ENCODE peak calls at places on chromosome 21, in four cellular contexts. T is left ventricle myocardium inferior, N is spleen, O is pancreas. A is an unnamed sample.

GRCh38 chr21:15849925-15850324 is 120.1 kb downstream of the USP25 start:
- DNase-seq in T (no peak), N (no peak), O (no peak), A (no peak)

GRCh38 chr21:16309250-16309971 is 579.6 kb downstream of the USP25 start:
- DNase-seq in O (no peak), T (no peak), N (no peak), A (no peak)

GRCh38 chr21:43266534-43266933 is 97.7 kb downstream of the CRYAA start:
- DNase-seq in T (no peak), O (no peak), N (no peak), A (no peak)

GRCh38 chr21:29271927-29272333 is 26.8 kb upstream of the BACH1 start:
- DNase-seq in N (no peak), T (no peak), O (no peak), A (no peak)

GRCh38 chr21:42593007-42593814 is 60.2 kb upstream of the PDE9A start:
- DNase-seq in T (peak), N (peak), O (peak), A (peak)

GRCh38 chr21:29477347-29477746 is 178.6 kb downstream of the BACH1 start:
- DNase-seq in T (no peak), O (no peak), N (no peak), A (no peak)

GRCh38 chr21:26138615-26139257 is 31.8 kb downstream of the APP start:
- DNase-seq in T (no peak), N (no peak), O (no peak), A (no peak)

GRCh38 chr21:43574741-43575465 is 84.4 kb downstream of the HSF2BP start:
- DNase-seq in N (peak), O (no peak), T (peak), A (no peak)

GRCh38 chr21:43334214-43334958 is 92.5 kb downstream of the SIK1 start:
- DNase-seq in N (no peak), O (no peak), T (no peak), A (no peak)

GRCh38 chr21:29893687-29894086 is 46.1 kb downstream of the GRIK1 start:
- DNase-seq in O (no peak), N (no peak), T (no peak), A (no peak)

GRCh38 chr21:23045955-23046354 is 2047.7 kb downstream of the NCAM2 start:
- DNase-seq in O (no peak), N (no peak), T (no peak), A (no peak)

GRCh38 chr21:26177741-26178452 is 7.3 kb upstream of the APP start:
- DNase-seq in T (no peak), N (no peak), O (no peak), A (no peak)

GRCh38 chr21:29506214-29506613 is 207.5 kb downstream of the BACH1 start:
- DNase-seq in N (no peak), O (no peak), T (no peak), A (no peak)

GRCh38 chr21:31173881-31174555 is 135.7 kb upstream of the KRTAP19-8 start:
- DNase-seq in O (no peak), N (no peak), T (peak), A (no peak)

GRCh38 chr21:16169102-16169511 is 439.3 kb downstream of the USP25 start:
- DNase-seq in N (no peak), O (no peak), T (no peak), A (no peak)

GRCh38 chr21:16040601-16041000 is 310.8 kb downstream of the USP25 start:
- DNase-seq in T (no peak), N (no peak), O (no peak), A (no peak)

GRCh38 chr21:44331650-44332306 is 7.4 kb downstream of the CFAP410 start:
- DNase-seq in N (no peak), O (no peak), T (no peak), A (no peak)

GRCh38 chr21:46605759-46606426 is 1.0 kb upstream of the S100B start:
- DNase-seq in O (no peak), N (peak), T (peak), A (no peak)

GRCh38 chr21:42382915-42383314 is 12.9 kb downstream of the TMPRSS3 start:
- DNase-seq in T (no peak), N (no peak), O (no peak), A (no peak)

GRCh38 chr21:30935889-30936168 is 54.4 kb upstream of the KRTAP11-1 start:
- DNase-seq in O (no peak), N (no peak), T (no peak), A (no peak)

GRCh38 chr21:43881283-43881682 is 16.3 kb downstream of the AGPAT3 start:
- DNase-seq in T (no peak), O (no peak), N (peak), A (no peak)

GRCh38 chr21:15904389-15904788 is 174.6 kb downstream of the USP25 start:
- DNase-seq in T (no peak), O (no peak), N (peak), A (no peak)

GRCh38 chr21:31558839-31559367 is 100.6 kb upstream of the SOD1 start:
- DNase-seq in T (peak), O (peak), N (peak), A (peak)

GRCh38 chr21:31193761-31194160 is 150.3 kb downstream of the TIAM1 start:
- DNase-seq in N (no peak), T (no peak), O (no peak), A (no peak)

GRCh38 chr21:34870246-34870645 is 178.9 kb downstream of the RUNX1 start:
- DNase-seq in N (no peak), T (no peak), O (no peak), A (no peak)

GRCh38 chr21:36156815-36157670 is at the start of gene DOP1B:
- DNase-seq in T (peak), O (no peak), N (no peak), A (no peak)

GRCh38 chr21:25929859-25930520 is 195.2 kb downstream of the GABPA start:
- DNase-seq in O (no peak), T (no peak), N (no peak), A (no peak)

GRCh38 chr21:38334866-38335265 is 78.1 kb downstream of the KCNJ15 start:
- DNase-seq in O (no peak), T (no peak), N (no peak), A (no peak)

GRCh38 chr21:29449306-29449940 is 150.7 kb downstream of the BACH1 start:
- DNase-seq in O (no peak), T (no peak), N (no peak), A (no peak)

GRCh38 chr21:43921979-43922945 is 57.2 kb downstream of the AGPAT3 start:
- DNase-seq in T (peak), O (no peak), N (peak), A (no peak)

GRCh38 chr21:35189077-35189863 is 140.2 kb upstream of the RUNX1 start:
- DNase-seq in O (no peak), T (no peak), N (no peak), A (no peak)

GRCh38 chr21:26513212-26513611 is 59.9 kb downstream of the CYYR1 start:
- DNase-seq in N (no peak), O (no peak), T (no peak), A (no peak)

GRCh38 chr21:34844033-34844923 is 175.5 kb downstream of the CLIC6 start:
- DNase-seq in T (peak), N (no peak), O (no peak), A (no peak)

GRCh38 chr21:42574234-42575027 is 60.8 kb downstream of the SLC37A1 start:
- DNase-seq in N (no peak), O (no peak), T (no peak), A (no peak)

GRCh38 chr21:35377505-35378090 is 328.5 kb upstream of the RUNX1 start:
- DNase-seq in T (no peak), O (no peak), N (no peak), A (no peak)

GRCh38 chr21:32946654-32947053 is 79.1 kb upstream of the OLIG2 start:
- DNase-seq in O (no peak), N (no peak), T (no peak), A (no peak)
- TF ChIP-seq CTCF in O (no peak), N (no peak), T (no peak), A (no peak)

GRCh38 chr21:39388811-39389155 is 39.9 kb upstream of the HMGN1 start:
- DNase-seq in O (no peak), T (no peak), N (no peak), A (no peak)
- TF ChIP-seq CTCF in O (peak), T (no peak), N (peak), A (no peak)

GRCh38 chr21:45354970-45355369 is 50.0 kb upstream of the COL18A1 start:
- DNase-seq in T (no peak), N (no peak), O (no peak), A (no peak)
- TF ChIP-seq CTCF in T (no peak), N (no peak), O (no peak), A (no peak)

GRCh38 chr21:17925900-17926299 is 106.7 kb upstream of the C21orf91 start:
- DNase-seq in O (no peak), T (no peak), N (no peak), A (no peak)

GRCh38 chr21:17929514-17929913 is 110.4 kb upstream of the C21orf91 start:
- DNase-seq in O (no peak), N (no peak), T (no peak), A (no peak)

GRCh38 chr21:17925000-17925610 is 105.9 kb upstream of the C21orf91 start:
- DNase-seq in T (no peak), N (no peak), O (peak), A (no peak)

GRCh38 chr21:17930102-17930501 is 110.9 kb upstream of the C21orf91 start:
- DNase-seq in O (no peak), T (no peak), N (no peak), A (no peak)

GRCh38 chr21:17931080-17931479 is 111.9 kb upstream of the C21orf91 start:
- DNase-seq in N (no peak), T (no peak), O (no peak), A (no peak)
- TF ChIP-seq CTCF in N (no peak), T (no peak), O (no peak), A (no peak)

GRCh38 chr21:33647560-33647959 is 5.3 kb downstream of the ITSN1 start:
- DNase-seq in N (no peak), O (no peak), T (no peak), A (no peak)
- TF ChIP-seq CTCF in N (no peak), O (no peak), T (no peak), A (no peak)

DNA sequence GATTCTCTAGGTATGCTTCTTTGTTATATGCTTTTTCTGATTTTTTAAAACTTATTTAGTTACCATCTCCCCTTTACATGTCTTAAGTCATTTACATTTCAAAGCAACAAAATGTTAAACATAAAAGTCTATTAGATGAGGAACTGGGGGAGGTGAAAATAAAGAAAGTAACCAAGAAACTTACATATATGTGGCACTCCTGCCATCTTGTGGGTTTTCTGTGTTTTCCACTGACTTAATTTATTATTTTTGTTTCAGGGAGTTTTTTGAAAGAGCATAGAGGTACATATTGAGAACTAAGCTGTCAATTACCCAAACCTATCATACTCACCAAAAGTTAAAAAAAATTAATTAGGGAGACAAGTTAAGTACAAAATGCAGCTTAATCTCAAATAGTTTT is 1531.1 kb downstream of the MRPL39 start:
- DNase-seq in N (no peak), O (no peak), T (no peak), A (no peak)
- TF ChIP-seq CTCF in N (peak), O (no peak), T (no peak), A (no peak)

DNA sequence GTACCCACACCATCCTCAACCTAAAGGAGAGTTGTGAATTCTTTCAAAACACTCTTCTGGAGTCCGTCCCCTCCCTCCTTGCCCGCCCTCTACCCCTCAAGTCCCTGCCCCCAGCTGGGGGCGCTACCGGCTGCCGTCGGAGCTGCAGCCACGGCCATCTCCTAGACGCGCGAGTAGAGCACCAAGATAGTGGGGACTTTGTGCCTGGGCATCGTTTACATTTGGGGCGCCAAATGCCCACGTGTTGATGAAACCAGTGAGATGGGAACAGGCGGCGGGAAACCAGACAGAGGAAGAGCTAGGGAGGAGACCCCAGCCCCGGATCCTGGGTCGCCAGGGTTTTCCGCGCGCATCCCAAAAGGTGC is 647 bp upstream of the OLIG2 start:
- DNase-seq in O (no peak), N (no peak), T (no peak), A (no peak)
- TF ChIP-seq CTCF in O (no peak), N (no peak), T (no peak), A (no peak)

DNA sequence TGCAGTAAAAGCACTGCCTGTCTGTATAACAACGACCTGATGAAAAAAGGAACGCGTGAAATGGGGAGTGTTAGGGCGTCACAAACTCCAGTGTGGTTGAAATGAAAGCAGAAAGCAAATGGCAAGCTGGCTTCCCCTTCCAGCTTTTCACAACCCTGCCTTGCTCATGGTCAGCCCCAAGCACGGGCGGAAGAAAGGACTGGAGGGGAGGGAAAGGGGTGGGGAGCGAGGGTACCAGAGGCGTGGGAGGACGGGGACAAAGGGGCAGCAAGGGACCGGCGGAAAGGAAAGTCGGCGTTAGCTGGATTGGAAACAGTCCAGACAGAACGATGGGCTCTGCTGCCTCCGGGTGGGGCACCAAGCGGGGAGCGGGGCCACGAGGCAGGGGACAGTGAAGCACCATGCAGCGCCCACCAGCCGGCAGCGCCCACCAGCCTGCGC is 9.6 kb downstream of the VPS26C start:
- DNase-seq in N (peak), T (peak), O (no peak), A (no peak)
- TF ChIP-seq CTCF in N (no peak), T (no peak), O (no peak), A (no peak)

DNA sequence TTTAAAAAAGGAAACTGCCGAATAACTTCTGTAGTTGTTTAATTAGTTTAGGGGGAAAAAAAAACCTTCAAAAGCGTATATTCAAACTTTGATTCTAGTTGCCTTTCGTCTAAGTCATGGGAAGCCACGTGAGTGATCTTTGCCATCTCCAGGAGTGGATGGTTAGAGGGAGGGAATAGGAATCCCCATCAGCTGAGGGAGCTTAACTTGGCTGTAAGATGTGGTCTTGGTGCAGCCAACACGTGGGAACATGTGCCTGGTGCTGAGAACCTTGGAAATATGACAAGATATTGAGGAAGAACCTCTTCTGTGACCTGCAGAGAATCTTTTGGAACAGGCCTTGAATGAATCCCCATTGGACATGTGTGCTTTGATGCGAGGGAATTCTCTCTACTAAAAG is 1.7 kb downstream of the BACE2 start:
- DNase-seq in T (no peak), O (no peak), N (no peak), A (no peak)
- TF ChIP-seq CTCF in T (no peak), O (no peak), N (no peak), A (no peak)

A was measured in omental fat pad.